ENCODE peak calls at places on chromosome 16, in nine cellular contexts. W is RCC 7860; I is naive B cell; C is substantia nigra; T is NCI-H748 treated with DMSO at 0.1 percent for 48 hours; Q is mesendoderm; B is LHCN-M2; M is left ventricle myocardium inferior; G is stimulated activated CD8-positive, alpha-beta memory T cell treated with anti-CD3 and anti-CD28 coated beads, Interleukin-2, amount 100 ng/mL, for 1 hour. K is an unnamed sample.

GRCh38 chr16:3065069-3065741 is at the start of gene IL32:
- DNase-seq in B (peak; percentile 67), W (peak; percentile 85), M (peak; percentile 61), G (peak; percentile 54), T (no peak), I (no peak), C (no peak), Q (no peak), K (no peak)

GRCh38 chr16:11677959-11678881 is 10.0 kb downstream of the SNN start:
- DNase-seq in W (no peak), B (no peak), Q (no peak), M (no peak), T (no peak), G (no peak), I (no peak), C (no peak), K (no peak)

GRCh38 chr16:71311553-71312158 is 22.5 kb upstream of the CMTR2 start:
- DNase-seq in W (no peak), C (no peak), B (peak; percentile 9), Q (peak; percentile 74), G (no peak), I (peak; percentile 25), M (no peak), T (peak; percentile 49), K (no peak)

GRCh38 chr16:9138731-9139501 is 47.5 kb downstream of the HAPSTR1 start:
- DNase-seq in I (peak; percentile 52), W (peak; percentile 18), G (peak; percentile 45), T (peak; percentile 23), B (peak; percentile 45), Q (peak; percentile 86), M (peak; percentile 64), C (peak; percentile 19), K (no peak)

GRCh38 chr16:10579965-10580918 is at the start of gene EMP2:
- DNase-seq in Q (peak; percentile 87), B (peak; percentile 76), C (no peak), W (peak; percentile 45), I (peak; percentile 10), G (no peak), T (peak; percentile 14), M (peak; percentile 88), K (no peak)

GRCh38 chr16:58031016-58031800 is 5.7 kb downstream of the MMP15 start:
- DNase-seq in W (no peak), M (no peak), B (no peak), I (no peak), T (no peak), Q (peak; percentile 23), C (no peak), G (no peak), K (no peak)

GRCh38 chr16:19542138-19542821 is 13.2 kb upstream of the VPS35L start:
- DNase-seq in B (no peak), W (no peak), T (peak; percentile 66), Q (no peak), I (no peak), M (no peak), C (no peak), G (no peak), K (peak; percentile 73)

GRCh38 chr16:85522842-85523601 is 90.1 kb upstream of the GSE1 start:
- DNase-seq in W (no peak), I (no peak), T (no peak), B (no peak), Q (peak; percentile 53), M (no peak), G (no peak), C (no peak), K (no peak)

GRCh38 chr16:26787924-26788323 is 278.8 kb upstream of the C16orf82 start:
- DNase-seq in B (no peak), M (no peak), W (no peak), T (no peak), G (no peak), I (no peak), C (no peak), Q (peak; percentile 23), K (no peak)

GRCh38 chr16:55955439-55955838 is 80.3 kb upstream of the CES5A start:
- DNase-seq in M (no peak), G (no peak), I (no peak), W (no peak), T (no peak), C (no peak), B (no peak), Q (no peak), K (no peak)

GRCh38 chr16:3101841-3102470 is 2.9 kb upstream of the ZSCAN10 start:
- DNase-seq in W (no peak), T (no peak), C (no peak), Q (peak; percentile 72), M (peak; percentile 43), G (no peak), B (no peak), I (no peak), K (no peak)

GRCh38 chr16:89917773-89918452 is 749 bp upstream of the MC1R start:
- DNase-seq in C (no peak), W (peak; percentile 92), T (peak; percentile 36), Q (peak; percentile 79), G (peak; percentile 54), B (peak; percentile 79), I (peak; percentile 63), M (peak; percentile 85), K (peak; percentile 90)

GRCh38 chr16:361872-362701 is 8.3 kb downstream of the MRPL28 start:
- DNase-seq in M (peak; percentile 63), Q (peak; percentile 84), T (peak; percentile 64), B (peak; percentile 63), I (peak; percentile 64), C (no peak), W (peak; percentile 74), G (peak; percentile 54), K (peak; percentile 54)

GRCh38 chr16:27335349-27336052 is 21.7 kb downstream of the IL4R start:
- DNase-seq in M (no peak), I (no peak), W (no peak), G (no peak), C (no peak), B (no peak), Q (no peak), T (no peak), K (no peak)

GRCh38 chr16:24820522-24820921 is 25.2 kb upstream of the SLC5A11 start:
- DNase-seq in M (no peak), W (no peak), T (no peak), C (no peak), G (no peak), B (peak; percentile 23), I (no peak), Q (no peak), K (no peak)

GRCh38 chr16:13168091-13168572 is 266.7 kb downstream of the SHISA9 start:
- DNase-seq in Q (peak; percentile 92), B (peak; percentile 12), I (no peak), W (no peak), G (no peak), M (no peak), T (no peak), C (no peak), K (no peak)

GRCh38 chr16:66619036-66619435 is 14.5 kb downstream of the CMTM3 start:
- DNase-seq in Q (no peak), M (no peak), W (no peak), I (no peak), C (no peak), B (peak; percentile 60), G (no peak), T (no peak), K (no peak)

GRCh38 chr16:26816885-26817571 is 249.7 kb upstream of the C16orf82 start:
- DNase-seq in M (no peak), I (no peak), T (no peak), G (no peak), Q (no peak), W (peak; percentile 81), C (no peak), B (no peak), K (no peak)

GRCh38 chr16:4675864-4676786 is 17.2 kb upstream of the NUDT16L1 start:
- DNase-seq in M (no peak), T (no peak), G (peak; percentile 27), I (no peak), B (no peak), W (no peak), C (no peak), Q (peak; percentile 60), K (no peak)

GRCh38 chr16:73053379-73054130 is 5.6 kb upstream of the ZFHX3 start:
- DNase-seq in G (no peak), B (peak; percentile 85), Q (peak; percentile 64), C (no peak), W (peak; percentile 52), I (no peak), M (no peak), T (no peak), K (peak; percentile 84)